ENCODE peak calls at places on chromosomes 4 and X, in four cellular contexts. R is D341Med, I is heart right ventricle, J is D721Med. X is an unnamed sample.

GRCh38 chr4:78865451-78865850 is 73.8 kb downstream of the PAQR3 start:
- DNase-seq in R (no peak), I (no peak), J (no peak), X (no peak)

GRCh38 chrX:17459596-17459995 is 84.6 kb downstream of the NHS start:
- DNase-seq in R (no peak), I (no peak), J (no peak), X (peak)

GRCh38 chrX:15686818-15687685 is 22.4 kb upstream of the CLTRN start:
- DNase-seq in R (peak), I (peak), J (no peak), X (peak)

GRCh38 chr4:146211440-146211839 is 2.9 kb upstream of the REELD1 start:
- DNase-seq in R (no peak), I (no peak), J (no peak), X (no peak)

GRCh38 chr4:13544556-13545393 is 467 bp upstream of the NKX3-2 start:
- DNase-seq in R (peak), I (peak), J (peak), X (peak)

GRCh38 chr4:128379860-128380259 is 92.2 kb upstream of the PGRMC2 start:
- DNase-seq in R (peak), I (no peak), J (no peak), X (peak)

GRCh38 chr4:143336828-143337599 is at the start of gene GAB1:
- DNase-seq in R (peak), I (peak), J (no peak), X (peak)

GRCh38 chr4:181502611-181503010 is 740.6 kb upstream of the TENM3 start:
- DNase-seq in R (no peak), I (no peak), J (no peak), X (no peak)

GRCh38 chr4:176635372-176636261 is 157.1 kb downstream of the VEGFC start:
- DNase-seq in R (no peak), I (peak), J (no peak), X (peak)

GRCh38 chrX:118884552-118885138 is 61.0 kb downstream of the ZCCHC12 start:
- DNase-seq in R (no peak), I (no peak), J (no peak), X (no peak)

GRCh38 chr4:37717575-37717974 is 31.4 kb upstream of the RELL1 start:
- DNase-seq in R (no peak), I (no peak), J (no peak), X (peak)

GRCh38 chrX:40169193-40170086 is 71.7 kb upstream of the BCOR start:
- DNase-seq in R (no peak), I (no peak), J (no peak), X (no peak)